ENCODE peak calls at places on chromosomes 13 and 19, in six cellular contexts. W, G, E, H, V and K are unnamed samples.

GRCh38 chr13:94352057-94352456 is 127.4 kb downstream of the DCT start:
- DNase-seq in V (no peak), E (no peak), H (no peak), W (no peak), G (no peak), K (no peak)

GRCh38 chr13:41505209-41505835 is 48.0 kb downstream of the RGCC start:
- DNase-seq in E (peak), V (no peak), G (peak), H (no peak), W (no peak), K (no peak)

GRCh38 chr19:3135961-3136683 is at the start of gene GNA15:
- DNase-seq in W (no peak), G (no peak), V (no peak), E (no peak), H (no peak), K (peak)

GRCh38 chr13:87709947-87710346 is 38.8 kb downstream of the SLITRK5 start:
- DNase-seq in E (no peak), V (no peak), W (no peak), G (no peak), H (no peak), K (no peak)

GRCh38 chr19:49542446-49542845 is 14.6 kb downstream of the RCN3 start:
- DNase-seq in E (no peak), W (no peak), H (no peak), V (no peak), G (no peak), K (no peak)

GRCh38 chr13:112781881-112782361 is 92.1 kb downstream of the ATP11A start:
- DNase-seq in E (no peak), G (no peak), W (peak), H (no peak), V (no peak), K (no peak)

GRCh38 chr13:20553309-20553708 is 13.6 kb upstream of the IFT88 start:
- DNase-seq in G (no peak), W (no peak), H (no peak), V (no peak), E (no peak), K (no peak)

GRCh38 chr13:41178040-41178439 is 16.3 kb downstream of the KBTBD7 start:
- DNase-seq in W (no peak), V (no peak), E (no peak), G (no peak), H (no peak), K (no peak)

GRCh38 chr13:99657848-99658265 is 156.6 kb downstream of the TM9SF2 start:
- DNase-seq in G (no peak), H (no peak), W (peak), V (peak), E (no peak), K (peak)

GRCh38 chr19:49802836-49803528 is 10.1 kb downstream of the FUZ start:
- DNase-seq in W (no peak), H (no peak), E (no peak), G (no peak), V (no peak), K (no peak)

GRCh38 chr13:104315606-104316005 is 1249.4 kb upstream of the SLC10A2 start:
- DNase-seq in G (peak), V (no peak), W (no peak), E (peak), H (no peak), K (no peak)

GRCh38 chr13:39394811-39395685 is 207.9 kb downstream of the LHFPL6 start:
- DNase-seq in V (no peak), G (no peak), E (no peak), H (no peak), W (no peak), K (no peak)

GRCh38 chr13:85347251-85347650 is 452.0 kb downstream of the SLITRK6 start:
- DNase-seq in W (no peak), G (peak), V (no peak), E (peak), H (no peak), K (no peak)

GRCh38 chr13:51793570-51794273 is 10.2 kb downstream of the DHRS12 start:
- DNase-seq in V (no peak), W (no peak), H (peak), G (peak), E (peak), K (peak)

GRCh38 chr19:13796301-13797057 is 1.2 kb downstream of the ZSWIM4 start:
- DNase-seq in G (peak), E (peak), H (peak), W (peak), V (no peak), K (peak)

GRCh38 chr13:36531746-36532486 is 99.6 kb downstream of the CCNA1 start:
- DNase-seq in H (no peak), V (no peak), W (no peak), E (no peak), G (no peak), K (no peak)

GRCh38 chr19:13051581-13052165 is 51.0 kb downstream of the LYL1 start:
- DNase-seq in G (no peak), H (no peak), V (peak), W (no peak), E (no peak), K (peak)

GRCh38 chr13:109199280-109199679 is 569.9 kb downstream of the MYO16 start:
- DNase-seq in V (no peak), G (no peak), W (no peak), H (no peak), E (no peak), K (no peak)

GRCh38 chr19:30036154-30037129 is 94.4 kb downstream of the URI1 start:
- DNase-seq in H (no peak), V (no peak), E (peak), W (no peak), G (no peak), K (no peak)

GRCh38 chr19:33957804-33958203 is 161.1 kb downstream of the KCTD15 start:
- DNase-seq in V (no peak), H (no peak), G (no peak), E (no peak), W (no peak), K (no peak)

GRCh38 chr19:30630289-30631034 is 258.3 kb downstream of the ZNF536 start:
- DNase-seq in W (no peak), H (no peak), E (no peak), G (no peak), V (no peak), K (no peak)

GRCh38 chr19:45901912-45902650 is at the start of gene MYPOP:
- DNase-seq in H (no peak), G (no peak), V (no peak), W (no peak), E (no peak), K (peak)

DNA sequence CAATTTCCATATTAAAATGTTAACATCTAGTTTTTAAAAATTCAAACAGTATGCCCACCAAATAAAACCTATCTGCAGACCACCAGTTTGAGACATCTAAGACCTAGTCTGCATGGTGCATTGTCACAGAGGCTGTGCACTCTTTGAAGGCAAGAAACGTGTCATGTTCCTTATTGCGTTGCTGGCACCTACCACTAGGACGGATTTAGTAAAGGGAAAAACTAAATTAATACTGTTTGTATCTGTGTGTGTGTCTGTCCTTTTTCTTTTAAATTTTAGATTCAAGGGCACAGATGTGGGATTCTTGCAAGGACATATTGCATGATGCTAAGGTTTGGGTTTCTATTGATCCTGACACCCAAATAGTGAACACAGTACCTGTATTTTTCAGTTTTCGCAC is 481.4 kb downstream of the UQCRFS1 start:
- DNase-seq in H (no peak), V (no peak), G (no peak), E (no peak), W (no peak), K (no peak)
- TF ChIP-seq CTCF in H (no peak), V (peak), G (no peak), E (peak), W (no peak), K (no peak)

DNA sequence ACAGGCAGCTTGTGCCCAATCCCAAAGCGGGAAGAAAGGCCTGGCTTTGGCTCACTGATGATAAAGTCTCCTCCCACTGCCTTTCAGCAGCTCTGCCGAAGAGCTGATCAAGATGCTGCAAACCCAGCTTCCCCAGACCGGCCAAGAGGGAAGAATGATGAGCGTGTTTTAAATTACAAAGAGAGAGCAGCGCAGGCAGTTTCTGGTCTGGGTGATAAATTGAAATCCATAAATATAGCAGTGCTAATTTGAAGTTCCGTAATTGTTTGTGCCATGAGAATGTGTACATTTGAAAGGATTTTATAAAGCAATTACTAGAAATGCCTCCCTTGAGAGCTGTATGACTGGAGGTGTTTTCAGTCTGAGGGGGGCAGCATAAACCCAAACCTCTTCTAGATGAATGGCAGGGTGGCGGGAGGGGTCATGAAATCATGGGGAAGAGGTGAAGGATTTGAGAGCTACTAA is 171.8 kb downstream of the STK24 start:
- DNase-seq in W (no peak), G (no peak), V (no peak), E (no peak), H (no peak), K (no peak)
- TF ChIP-seq CTCF in W (no peak), G (no peak), V (no peak), E (no peak), H (peak), K (no peak)

GRCh38 chr19:40601061-40601973 is at the start of gene LTBP4:
- DNase-seq in V (no peak), H (no peak), G (no peak), E (no peak), W (peak), K (peak)
- TF ChIP-seq CTCF in V (peak), H (peak), G (peak), E (no peak), W (peak), K (no peak)

GRCh38 chr19:16051254-16052025 is 24.9 kb upstream of the TPM4 start:
- DNase-seq in G (no peak), E (no peak), H (peak), V (no peak), W (no peak), K (peak)

GRCh38 chr19:16048583-16048982 is 27.7 kb upstream of the TPM4 start:
- DNase-seq in G (no peak), H (no peak), E (no peak), W (no peak), V (no peak), K (no peak)

GRCh38 chr19:16057062-16057461 is 19.2 kb upstream of the TPM4 start:
- DNase-seq in V (no peak), E (no peak), W (no peak), G (no peak), H (no peak), K (no peak)

GRCh38 chr19:16052353-16052752 is 23.9 kb upstream of the TPM4 start:
- DNase-seq in G (no peak), V (no peak), W (no peak), H (no peak), E (no peak), K (no peak)
- TF ChIP-seq CTCF in G (no peak), V (no peak), W (no peak), H (no peak), E (no peak), K (no peak)

GRCh38 chr13:27338816-27339215 is 68.2 kb downstream of the RASL11A start:
- DNase-seq in H (peak), E (no peak), V (no peak), G (no peak), W (no peak), K (peak)

GRCh38 chr13:27341616-27342015 is 71.0 kb downstream of the RASL11A start:
- DNase-seq in W (no peak), E (no peak), H (no peak), V (no peak), G (no peak), K (no peak)

GRCh38 chr13:27338207-27338606 is 67.6 kb downstream of the RASL11A start:
- DNase-seq in G (no peak), W (no peak), V (no peak), H (no peak), E (no peak), K (no peak)

GRCh38 chr13:27336005-27336673 is 65.5 kb downstream of the RASL11A start:
- DNase-seq in W (no peak), G (no peak), V (no peak), H (no peak), E (no peak), K (no peak)

DNA sequence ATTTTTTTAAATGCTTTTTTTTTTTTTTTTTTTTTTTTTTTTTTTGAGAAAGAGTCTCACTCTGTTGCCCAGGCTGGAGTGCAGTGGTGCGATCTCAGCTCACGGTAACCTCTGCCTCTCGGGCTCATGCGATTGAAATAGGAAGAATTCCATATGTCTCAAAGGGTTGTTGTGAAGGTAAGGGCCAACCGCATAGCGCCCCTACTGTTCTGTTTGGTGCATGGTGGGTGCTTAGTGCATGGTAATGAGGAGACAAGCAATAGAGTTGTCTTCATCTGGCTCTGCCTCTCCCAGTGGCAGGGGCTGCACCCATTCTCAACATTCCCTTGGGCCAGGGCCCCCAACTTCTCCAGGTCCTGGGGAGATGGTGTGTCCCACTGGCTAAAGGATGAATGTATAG is 68.7 kb downstream of the RASL11A start:
- DNase-seq in E (no peak), W (no peak), H (peak), G (no peak), V (no peak), K (peak)
- TF ChIP-seq CTCF in E (peak), W (peak), H (peak), G (peak), V (peak), K (peak)

DNA sequence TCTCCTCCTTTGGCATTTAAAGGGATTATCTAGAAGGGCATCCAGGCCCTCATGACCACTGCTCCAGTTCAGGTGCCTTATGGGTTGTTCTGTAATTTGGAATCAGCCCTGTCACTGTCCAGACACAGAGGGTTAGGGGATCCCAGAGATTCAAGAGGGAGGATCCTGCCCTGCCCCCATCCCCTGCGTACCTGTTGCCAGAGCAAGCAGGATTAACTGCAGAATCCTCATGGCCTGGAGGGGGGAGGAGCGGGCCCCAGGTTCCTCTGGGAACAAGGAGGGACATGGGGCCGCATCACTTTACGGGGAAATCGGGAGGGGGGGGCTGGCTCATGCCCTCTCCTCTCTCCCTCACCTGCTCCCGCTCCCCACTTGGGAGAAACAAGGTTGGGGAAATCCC is 1.0 kb downstream of the KLK11 start:
- DNase-seq in E (no peak), G (no peak), H (no peak), W (no peak), V (no peak), K (no peak)
- TF ChIP-seq CTCF in E (no peak), G (no peak), H (no peak), W (no peak), V (no peak), K (no peak)

GRCh38 chr13:45951724-45952123 is 100.2 kb upstream of the SIAH3 start:
- DNase-seq in V (no peak), E (no peak), W (no peak), G (no peak), H (no peak), K (no peak)

GRCh38 chr13:45954861-45955595 is 97.5 kb downstream of the ZC3H13 start:
- DNase-seq in V (no peak), W (no peak), E (no peak), G (no peak), H (no peak), K (no peak)

GRCh38 chr13:45949161-45949560 is 97.6 kb upstream of the SIAH3 start:
- DNase-seq in V (no peak), E (no peak), W (no peak), G (peak), H (no peak), K (no peak)

GRCh38 chr13:45953082-45953481 is 99.5 kb downstream of the ZC3H13 start:
- DNase-seq in G (no peak), H (no peak), W (no peak), V (no peak), E (no peak), K (no peak)

DNA sequence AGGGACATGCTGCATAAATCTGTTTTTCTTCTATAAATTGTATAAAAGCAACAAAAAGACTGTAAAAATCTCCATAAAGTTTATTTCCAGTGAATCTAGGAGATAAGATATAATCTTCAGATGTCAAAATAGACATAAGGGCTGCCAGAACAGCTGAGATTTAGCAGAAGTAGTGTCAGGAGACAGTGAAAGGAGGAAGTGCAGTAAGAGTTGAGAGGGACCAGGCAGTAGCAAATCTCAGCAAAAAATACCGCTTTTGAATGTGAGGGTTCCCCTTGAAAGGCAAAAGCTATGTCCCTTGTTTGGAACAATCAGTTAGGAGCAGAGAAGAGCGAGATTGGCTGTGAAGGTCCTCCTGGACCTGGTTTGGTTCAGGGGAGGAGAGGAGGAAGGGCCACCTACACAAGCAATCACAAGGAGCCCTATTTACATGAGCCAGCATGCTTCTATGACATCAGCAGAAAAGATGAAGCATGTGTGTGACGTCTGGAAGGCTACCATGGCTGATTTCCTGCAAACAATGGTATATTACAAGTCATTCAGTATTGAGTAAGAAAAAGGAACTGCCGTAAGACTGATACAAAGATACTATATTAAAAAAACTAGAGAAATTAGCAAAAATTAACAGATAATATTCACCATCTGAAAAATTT is 98.9 kb upstream of the SIAH3 start:
- DNase-seq in W (no peak), H (no peak), E (no peak), G (no peak), V (no peak), K (no peak)
- TF ChIP-seq CTCF in W (no peak), H (no peak), E (no peak), G (no peak), V (no peak), K (no peak)

DNA sequence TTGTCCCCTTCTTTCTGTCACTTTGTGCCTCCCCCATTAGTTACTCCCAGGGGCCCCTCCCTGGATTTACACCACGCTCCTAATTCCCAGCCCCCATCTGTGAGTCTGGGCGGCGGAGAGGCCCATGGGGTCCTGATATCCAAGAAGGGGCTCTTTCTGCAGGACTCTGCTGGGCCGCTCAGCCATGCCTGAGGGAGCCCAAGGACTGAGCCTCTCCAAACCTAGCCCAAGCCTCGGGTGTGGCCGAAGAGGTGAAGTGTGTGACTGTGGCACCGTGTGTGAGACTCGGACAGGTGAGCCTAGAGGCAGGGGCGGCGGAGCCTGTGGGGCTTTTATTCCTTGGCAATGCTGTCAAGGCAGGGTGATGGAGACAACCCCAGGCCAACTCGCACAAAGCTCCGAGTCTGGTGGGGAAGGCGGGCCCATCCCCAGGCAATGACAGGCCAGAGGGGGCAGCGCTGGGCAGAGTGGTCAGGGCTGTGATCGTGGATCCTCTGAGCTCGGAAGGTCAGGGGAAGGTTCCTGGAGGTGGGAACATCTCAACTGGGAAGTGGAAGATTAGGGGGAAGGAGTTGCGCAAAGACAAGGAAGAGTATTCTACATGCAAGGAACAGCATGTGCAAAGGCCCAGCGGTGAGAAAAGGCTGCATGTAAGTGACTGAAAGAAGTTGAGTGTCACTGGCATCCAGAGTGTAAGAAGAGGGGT is 1.6 kb downstream of the PLEKHG2 start:
- DNase-seq in H (no peak), V (no peak), W (no peak), G (no peak), E (no peak), K (no peak)
- TF ChIP-seq CTCF in H (peak), V (peak), W (no peak), G (no peak), E (peak), K (no peak)